ENCODE peak calls at places on chromosome 3, in ten cellular contexts. S, F, R, J, X, L, O, W, C and D are unnamed samples.

GRCh38 chr3:11556234-11556633 is 87.5 kb downstream of the VGLL4 start:
- DNase-seq in S (no peak), F (no peak), R (no peak), J (no peak), X (no peak), L (no peak), O (no peak), W (no peak), C (no peak), D (no peak)

GRCh38 chr3:123071581-123071980 is 4.8 kb downstream of the PDIA5 start:
- DNase-seq in S (no peak), F (no peak), R (no peak), J (no peak), X (no peak), L (no peak), O (no peak), W (no peak), C (no peak), D (no peak)

GRCh38 chr3:188656196-188656982 is 502.4 kb downstream of the LPP start:
- DNase-seq in S (no peak), F (no peak), R (no peak), J (no peak), X (no peak), L (no peak), O (peak; percentile 31), W (no peak), C (peak; percentile 38), D (peak; percentile 81)

GRCh38 chr3:97910931-97911351 is 61.3 kb downstream of the RIOX2 start:
- DNase-seq in S (no peak), F (no peak), R (no peak), J (no peak), X (no peak), L (no peak), O (no peak), W (no peak), C (no peak), D (no peak)

GRCh38 chr3:172513488-172513887 is 9.7 kb downstream of the TNFSF10 start:
- DNase-seq in S (no peak), F (no peak), R (no peak), J (no peak), X (no peak), L (no peak), O (no peak), W (no peak), C (peak; percentile 42), D (no peak)

GRCh38 chr3:94173667-94174434 is 111.0 kb downstream of the NSUN3 start:
- DNase-seq in S (no peak), F (no peak), R (no peak), J (no peak), X (no peak), L (no peak), O (peak; percentile 76), W (no peak), C (peak; percentile 81), D (peak; percentile 1)

GRCh38 chr3:72143322-72143721 is 358.4 kb upstream of the PROK2 start:
- DNase-seq in S (no peak), F (no peak), R (no peak), J (no peak), X (no peak), L (no peak), O (peak; percentile 70), W (no peak), C (peak; percentile 83), D (peak; percentile 72)

GRCh38 chr3:50138266-50139230 is 16.6 kb upstream of the SEMA3F start:
- DNase-seq in S (no peak), F (no peak), R (no peak), J (no peak), X (no peak), L (peak; percentile 63), O (peak; percentile 36), W (no peak), C (no peak), D (peak; percentile 37)

GRCh38 chr3:25457642-25458419 is 29.8 kb downstream of the RARB start:
- DNase-seq in S (no peak), F (no peak), R (no peak), J (no peak), X (no peak), L (no peak), O (no peak), W (no peak), C (peak; percentile 69), D (peak; percentile 15)

GRCh38 chr3:25455316-25456232 is 27.5 kb downstream of the RARB start:
- DNase-seq in S (no peak), F (no peak), R (peak; percentile 79), J (no peak), X (no peak), L (no peak), O (no peak), W (no peak), C (peak; percentile 64), D (peak; percentile 77)

GRCh38 chr3:25460751-25461150 is 32.7 kb downstream of the RARB start:
- DNase-seq in S (no peak), F (no peak), R (no peak), J (no peak), X (no peak), L (no peak), O (no peak), W (no peak), C (no peak), D (no peak)

GRCh38 chr3:25456723-25457122 is 28.7 kb downstream of the RARB start:
- DNase-seq in S (no peak), F (no peak), R (no peak), J (no peak), X (no peak), L (no peak), O (no peak), W (no peak), C (no peak), D (no peak)

DNA sequence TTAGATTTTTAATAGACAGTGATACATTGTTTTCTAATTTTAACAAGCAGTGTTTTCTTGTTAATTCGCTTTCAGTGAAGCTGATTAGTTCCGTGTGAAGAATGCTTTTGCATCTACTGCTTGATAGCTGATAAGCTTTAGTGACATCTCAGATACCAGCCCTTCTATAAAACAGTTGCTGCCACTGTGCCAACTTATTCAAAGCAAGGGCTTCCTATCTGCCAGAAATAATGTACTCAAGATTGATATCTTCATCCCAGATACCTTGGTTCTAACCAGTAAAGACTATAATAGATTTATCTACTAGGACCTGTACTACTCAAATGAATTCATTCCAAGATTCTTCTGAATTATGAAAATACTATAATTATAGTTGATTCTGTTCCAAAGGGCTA is 30.4 kb downstream of the RARB start:
- DNase-seq in S (no peak), F (no peak), R (no peak), J (no peak), X (no peak), L (no peak), O (no peak), W (no peak), C (no peak), D (no peak)
- H3K9me3 ChIP-seq in S (no peaks in the 10 kb centered on the region), F (no peaks in the 10 kb centered on the region), R (no peaks in the 10 kb centered on the region), J (no peaks in the 10 kb centered on the region), X (no peaks in the 10 kb centered on the region), L (no peaks in the 10 kb centered on the region), O (no peaks in the 10 kb centered on the region), W (no peaks in the 10 kb centered on the region), C (no peaks in the 10 kb centered on the region), D (no peaks in the 10 kb centered on the region)

GRCh38 chr3:129632977-129633376 is 26.5 kb upstream of the PLXND1 start:
- DNase-seq in S (no peak), F (no peak), R (no peak), J (no peak), X (no peak), L (no peak), O (no peak), W (no peak), C (no peak), D (no peak)

GRCh38 chr3:129632056-129632455 is 25.6 kb upstream of the PLXND1 start:
- DNase-seq in S (no peak), F (no peak), R (no peak), J (no peak), X (no peak), L (no peak), O (no peak), W (no peak), C (no peak), D (no peak)

GRCh38 chr3:129633751-129634481 is 27.4 kb upstream of the PLXND1 start:
- DNase-seq in S (no peak), F (no peak), R (no peak), J (no peak), X (no peak), L (no peak), O (peak; percentile 16), W (no peak), C (no peak), D (no peak)

GRCh38 chr3:129636082-129636481 is 29.6 kb upstream of the PLXND1 start:
- DNase-seq in S (no peak), F (no peak), R (no peak), J (no peak), X (no peak), L (no peak), O (no peak), W (no peak), C (no peak), D (no peak)

GRCh38 chr3:129632556-129632955 is 26.1 kb upstream of the PLXND1 start:
- DNase-seq in S (no peak), F (no peak), R (no peak), J (no peak), X (no peak), L (no peak), O (no peak), W (no peak), C (no peak), D (no peak)
- H3K9me3 ChIP-seq in S (no peaks in the 10 kb centered on the region), F (no peaks in the 10 kb centered on the region), R (peaks cover 2% of the 10 kb centered on the region), J (no peaks in the 10 kb centered on the region), X (no peaks in the 10 kb centered on the region), L (no peaks in the 10 kb centered on the region), O (peaks cover 6% of the 10 kb centered on the region), W (peaks cover 8% of the 10 kb centered on the region), C (peaks cover 5% of the 10 kb centered on the region), D (no peaks in the 10 kb centered on the region)

GRCh38 chr3:164465172-164465571 is 613.1 kb downstream of the SI start:
- DNase-seq in S (no peak), F (no peak), R (no peak), J (no peak), X (no peak), L (no peak), O (peak; percentile 45), W (no peak), C (peak; percentile 69), D (peak; percentile 68)

GRCh38 chr3:164459526-164460151 is 618.7 kb downstream of the SI start:
- DNase-seq in S (no peak), F (no peak), R (no peak), J (no peak), X (no peak), L (no peak), O (no peak), W (no peak), C (no peak), D (no peak)

GRCh38 chr3:164458986-164459385 is 619.3 kb downstream of the SI start:
- DNase-seq in S (no peak), F (no peak), R (no peak), J (no peak), X (no peak), L (no peak), O (peak; percentile 45), W (no peak), C (peak; percentile 76), D (peak; percentile 65)

DNA sequence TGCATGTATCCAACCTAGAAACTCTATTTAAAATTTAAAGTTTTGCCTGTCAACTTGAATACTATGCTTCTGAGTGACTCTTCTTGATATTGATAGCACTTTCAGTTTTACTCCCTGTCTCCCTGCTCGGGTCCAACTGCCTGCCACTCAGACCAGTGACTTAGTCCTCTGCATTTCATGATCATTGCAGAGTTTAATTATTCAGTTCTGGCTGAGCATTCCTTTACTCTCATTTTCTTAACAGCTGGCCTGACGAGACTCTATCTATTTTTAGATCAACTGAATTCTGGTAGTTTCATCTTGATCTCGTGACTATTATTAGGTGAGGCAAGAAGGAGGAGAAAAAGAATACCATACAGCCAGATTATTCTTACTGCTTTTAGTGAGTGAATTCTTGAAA is 617.4 kb downstream of the SI start:
- DNase-seq in S (no peak), F (no peak), R (no peak), J (no peak), X (no peak), L (no peak), O (no peak), W (no peak), C (no peak), D (peak; percentile 24)
- H3K9me3 ChIP-seq in S (no peaks in the 10 kb centered on the region), F (no peaks in the 10 kb centered on the region), R (no peaks in the 10 kb centered on the region), J (no peaks in the 10 kb centered on the region), X (no peaks in the 10 kb centered on the region), L (no peaks in the 10 kb centered on the region), O (peaks cover 10% of the 10 kb centered on the region), W (peaks cover 3% of the 10 kb centered on the region), C (no peaks in the 10 kb centered on the region), D (no peaks in the 10 kb centered on the region)

GRCh38 chr3:31652296-31652695 is 119.6 kb downstream of the STT3B start:
- DNase-seq in S (no peak), F (no peak), R (no peak), J (no peak), X (no peak), L (no peak), O (no peak), W (no peak), C (no peak), D (no peak)
- H3K9me3 ChIP-seq in S (peaks cover 55% of the 10 kb centered on the region), F (peaks cover 77% of the 10 kb centered on the region), R (peaks cover 5% of the 10 kb centered on the region), J (peaks cover 42% of the 10 kb centered on the region), X (peaks cover 6% of the 10 kb centered on the region), L (peaks cover 6% of the 10 kb centered on the region), O (peaks cover 31% of the 10 kb centered on the region), W (peaks cover 83% of the 10 kb centered on the region), C (peaks cover 15% of the 10 kb centered on the region), D (peaks cover 3% of the 10 kb centered on the region)